ENCODE peak calls at places on chromosomes 4 and X, in ten cellular contexts. N is tibial nerve; U is stimulated activated CD8-positive, alpha-beta memory T cell treated with anti-CD3 and anti-CD28 coated beads, Interleukin-15, amount 100 ng/mL, for 1 hour; A is activated CD8-positive, alpha-beta T cell treated with anti-CD3 and anti-CD28 coated beads, Interleukin-2, amount 10 ng/mL, durations not matched to agents 7 days and 5 days; B is caudate nucleus; T is activated T-helper 1 cell treated with anti-CD3 and anti-CD28 coated beads, Interleukin-12 subunit alpha, Interleukin-12 subunit beta, Interleukin-2, Interleukin-4 antibody, amounts not matched to agents 30 ng/mL and 10 ng/mL and 1 ng/mL, durations not matched to agents 14 hours and 24 hours and 36 hours; X is foreskin fibroblast; Y is GM10248; R is chondrocyte; J is ovary. Z is an unnamed sample.

GRCh38 chr4:130820448-130820847 is 1724.5 kb downstream of the C4orf33 start:
- DNase-seq in J (no peak), B (no peak), U (no peak), X (no peak), Y (no peak), R (no peak), A (no peak), T (no peak), N (no peak), Z (no peak)

GRCh38 chrX:40709395-40709794 is 25.9 kb downstream of the MED14 start:
- DNase-seq in J (no peak), Y (no peak), B (no peak), R (no peak), X (no peak), A (no peak), U (no peak), T (no peak), N (no peak), Z (no peak)

GRCh38 chrX:69150294-69150960 is 14.8 kb downstream of the PJA1 start:
- DNase-seq in A (no peak), R (no peak), J (no peak), T (no peak), X (no peak), B (no peak), Y (no peak), U (no peak), N (no peak), Z (no peak)

GRCh38 chr4:82606622-82607021 is 44.8 kb upstream of the TMEM150C start:
- DNase-seq in B (no peak), U (no peak), A (no peak), N (no peak), T (no peak), J (no peak), Y (no peak), R (no peak), X (no peak), Z (no peak)

GRCh38 chr4:10584042-10584441 is 100.5 kb downstream of the CLNK start:
- DNase-seq in Y (peak), A (no peak), B (no peak), T (no peak), U (no peak), R (no peak), N (no peak), X (peak), J (no peak), Z (no peak)

GRCh38 chr4:139857021-139857420 is 191.4 kb downstream of the MGST2 start:
- DNase-seq in R (no peak), X (no peak), B (no peak), T (no peak), U (no peak), J (no peak), N (no peak), Y (no peak), A (peak), Z (no peak)

GRCh38 chr4:97106161-97106560 is 1037.1 kb downstream of the STPG2 start:
- DNase-seq in J (no peak), B (no peak), U (no peak), A (no peak), Y (no peak), R (no peak), X (no peak), N (no peak), T (no peak), Z (no peak)

GRCh38 chrX:110791206-110791605 is 4.4 kb downstream of the CHRDL1 start:
- DNase-seq in Y (no peak), U (no peak), A (no peak), J (no peak), X (no peak), T (no peak), N (no peak), R (no peak), B (no peak), Z (no peak)

GRCh38 chrX:115949900-115950822 is 220.4 kb upstream of the AGTR2 start:
- DNase-seq in B (no peak), A (no peak), J (peak), N (no peak), X (no peak), Y (no peak), R (no peak), U (no peak), T (no peak), Z (no peak)

GRCh38 chr4:182179105-182179504 is 64.1 kb upstream of the TENM3 start:
- DNase-seq in B (no peak), T (no peak), X (peak), J (no peak), N (no peak), R (no peak), A (no peak), Y (no peak), U (no peak), Z (no peak)

GRCh38 chr4:4492161-4492847 is 49.5 kb downstream of the STX18 start:
- DNase-seq in N (no peak), R (no peak), Y (peak), X (peak), T (no peak), J (no peak), U (no peak), B (no peak), A (no peak), Z (no peak)

GRCh38 chr4:68175562-68176155 is 46.0 kb upstream of the TMPRSS11F start:
- DNase-seq in J (no peak), Y (peak), A (peak), B (peak), X (peak), N (no peak), R (no peak), U (no peak), T (no peak), Z (no peak)

GRCh38 chr4:171962110-171962509 is 148.9 kb downstream of the GALNTL6 start:
- DNase-seq in X (no peak), T (no peak), N (no peak), U (no peak), B (no peak), R (no peak), A (no peak), Y (no peak), J (no peak), Z (no peak)

GRCh38 chrX:145532176-145532780 is 285.0 kb downstream of the SPANXN1 start:
- DNase-seq in J (no peak), T (no peak), R (no peak), A (no peak), U (no peak), Y (no peak), N (no peak), B (no peak), X (no peak), Z (no peak)

GRCh38 chr4:186780291-186781031 is 56.8 kb upstream of the FAT1 start:
- DNase-seq in R (no peak), J (no peak), U (no peak), N (no peak), Y (no peak), B (no peak), T (no peak), X (no peak), A (no peak), Z (no peak)

GRCh38 chrX:138710866-138711331 is 618 bp downstream of the FGF13 start:
- DNase-seq in U (no peak), A (no peak), Y (no peak), B (peak), T (no peak), J (peak), R (peak), X (no peak), N (no peak), Z (peak)

GRCh38 chrX:3788494-3789233 is 75.2 kb upstream of the PRKX start:
- DNase-seq in A (peak), R (no peak), T (no peak), X (no peak), B (no peak), U (no peak), Y (no peak), J (no peak), N (no peak), Z (no peak)

GRCh38 chr4:86934147-86934771 is 552 bp upstream of the AFF1 start:
- DNase-seq in Y (no peak), B (no peak), J (no peak), X (no peak), N (no peak), R (no peak), A (peak), U (no peak), T (no peak), Z (no peak)

GRCh38 chr4:182337366-182337765 is 94.2 kb downstream of the TENM3 start:
- DNase-seq in Y (no peak), A (no peak), X (no peak), J (no peak), N (no peak), U (no peak), R (no peak), B (no peak), T (no peak), Z (no peak)

Z was measured in uterus.